ENCODE peak calls at places on chromosomes 2 and 18, in four cellular contexts. C, Q, S and X are unnamed samples.

GRCh38 chr18:35463050-35463449 is 34.7 kb downstream of the INO80C start:
- DNase-seq in C (no peak), Q (no peak), S (no peak), X (no peak)

GRCh38 chr18:76958692-76959341 is 136.5 kb downstream of the ZNF236 start:
- DNase-seq in C (no peak), Q (no peak), S (no peak), X (no peak)

GRCh38 chr2:111219734-111220505 is 99.2 kb downstream of the BCL2L11 start:
- DNase-seq in C (no peak), Q (no peak), S (no peak), X (no peak)

GRCh38 chr2:238784671-238785527 is 63.0 kb upstream of the TWIST2 start:
- DNase-seq in C (peak; percentile 58), Q (peak; percentile 75), S (peak; percentile 60), X (no peak)

GRCh38 chr2:39469807-39470206 is 32.7 kb upstream of the MAP4K3 start:
- DNase-seq in C (no peak), Q (no peak), S (peak; percentile 9), X (no peak)

GRCh38 chr2:33074197-33074596 is 127.4 kb downstream of the LTBP1 start:
- DNase-seq in C (no peak), Q (no peak), S (no peak), X (no peak)

GRCh38 chr2:44950646-44951045 is 9.1 kb downstream of the SIX3 start:
- DNase-seq in C (no peak), Q (no peak), S (no peak), X (no peak)

GRCh38 chr2:238841542-238842181 is 6.2 kb upstream of the TWIST2 start:
- DNase-seq in C (no peak), Q (no peak), S (no peak), X (no peak)

GRCh38 chr2:225207026-225207425 is 164.8 kb upstream of the DOCK10 start:
- DNase-seq in C (no peak), Q (no peak), S (no peak), X (no peak)

GRCh38 chr2:208074610-208075356 is 49.5 kb upstream of the PLEKHM3 start:
- DNase-seq in C (no peak), Q (no peak), S (no peak), X (no peak)

GRCh38 chr2:203656522-203657287 is 49.7 kb upstream of the CD28 start:
- DNase-seq in C (no peak), Q (peak; percentile 79), S (peak; percentile 8), X (peak; percentile 27)

GRCh38 chr2:8202139-8202538 is 479.7 kb upstream of the ID2 start:
- DNase-seq in C (no peak), Q (no peak), S (no peak), X (no peak)

GRCh38 chr18:79567481-79568147 is 112.0 kb upstream of the CTDP1 start:
- DNase-seq in C (peak; percentile 57), Q (peak; percentile 86), S (peak; percentile 58), X (no peak)

GRCh38 chr18:45353530-45353929 is 261.7 kb upstream of the SLC14A2 start:
- DNase-seq in C (no peak), Q (no peak), S (no peak), X (no peak)

GRCh38 chr2:197938555-197938954 is 134.2 kb downstream of the PLCL1 start:
- DNase-seq in C (no peak), Q (no peak), S (no peak), X (no peak)

GRCh38 chr18:470661-471501 is 29.6 kb downstream of the COLEC12 start:
- DNase-seq in C (no peak), Q (no peak), S (no peak), X (no peak)

GRCh38 chr2:46163804-46164569 is 133.2 kb upstream of the EPAS1 start:
- DNase-seq in C (no peak), Q (no peak), S (no peak), X (no peak)

GRCh38 chr2:239302808-239303557 is 97.8 kb downstream of the HDAC4 start:
- DNase-seq in C (no peak), Q (peak; percentile 72), S (no peak), X (no peak)

GRCh38 chr2:107633580-107634147 is 193.0 kb upstream of the RGPD4 start:
- DNase-seq in C (no peak), Q (no peak), S (no peak), X (no peak)

GRCh38 chr18:58990720-58991119 is 126.0 kb downstream of the ZNF532 start:
- DNase-seq in C (no peak), Q (no peak), S (no peak), X (no peak)

GRCh38 chr2:140604096-140604495 is 1526.7 kb downstream of the LRP1B start:
- DNase-seq in C (no peak), Q (no peak), S (no peak), X (no peak)

GRCh38 chr2:157596992-157597681 is 31.5 kb downstream of the ACVR1C start:
- DNase-seq in C (peak; percentile 29), Q (peak; percentile 48), S (peak; percentile 14), X (no peak)

GRCh38 chr2:233356546-233357308 is 2.4 kb downstream of the DGKD start:
- DNase-seq in C (no peak), Q (no peak), S (no peak), X (no peak)

GRCh38 chr2:46297546-46298271 is 502 bp downstream of the EPAS1 start:
- DNase-seq in C (peak; percentile 70), Q (peak; percentile 83), S (peak; percentile 44), X (peak; percentile 20)

GRCh38 chr2:152402780-152403388 is 67.9 kb downstream of the FMNL2 start:
- DNase-seq in C (no peak), Q (no peak), S (no peak), X (no peak)

GRCh38 chr2:120779781-120780283 is 44.2 kb downstream of the GLI2 start:
- DNase-seq in C (peak; percentile 1), Q (no peak), S (no peak), X (no peak)

GRCh38 chr2:118837067-118837466 is 10.4 kb downstream of the EN1 start:
- DNase-seq in C (no peak), Q (no peak), S (no peak), X (no peak)

GRCh38 chr2:118836411-118836930 is 11.0 kb downstream of the EN1 start:
- DNase-seq in C (no peak), Q (no peak), S (no peak), X (no peak)

GRCh38 chr2:118835739-118836410 is 11.6 kb downstream of the EN1 start:
- DNase-seq in C (no peak), Q (no peak), S (peak; percentile 33), X (no peak)

GRCh38 chr2:118838741-118839455 is 8.6 kb downstream of the EN1 start:
- DNase-seq in C (no peak), Q (no peak), S (no peak), X (no peak)

GRCh38 chr2:118837621-118838020 is 9.8 kb downstream of the EN1 start:
- DNase-seq in C (no peak), Q (no peak), S (no peak), X (no peak)
- H3K27me3 ChIP-seq in C (peaks cover 100% of the 10 kb centered on the region), Q (no peaks in the 10 kb centered on the region), S (peaks cover 99% of the 10 kb centered on the region), X (peaks cover 21% of the 10 kb centered on the region)

GRCh38 chr2:37080231-37080630 is 3.9 kb downstream of the HEATR5B start:
- DNase-seq in C (no peak), Q (no peak), S (no peak), X (no peak)

GRCh38 chr2:37085731-37086147 is 1.4 kb downstream of the GPATCH11 start:
- DNase-seq in C (no peak), Q (no peak), S (no peak), X (no peak)

GRCh38 chr2:37083873-37084792 is at the start of the genes GPATCH11 and HEATR5B:
- DNase-seq in C (peak; percentile 93), Q (peak; percentile 95), S (peak; percentile 93), X (peak; percentile 64)

GRCh38 chr2:37080674-37081073 is 3.5 kb downstream of the HEATR5B start:
- DNase-seq in C (no peak), Q (no peak), S (no peak), X (no peak)

GRCh38 chr2:37084797-37085196 is 479 bp downstream of the GPATCH11 start:
- DNase-seq in C (no peak), Q (no peak), S (no peak), X (no peak)
- H3K27ac ChIP-seq in C (peak overlapping the region; percentile 86), Q (no peak overlapping the region), S (no peak overlapping the region), X (peak overlapping the region; percentile 87)

GRCh38 chr18:51953521-51953920 is 386.5 kb upstream of the DCC start:
- DNase-seq in C (no peak), Q (no peak), S (no peak), X (no peak)
- H3K9me3 ChIP-seq in C (no peaks in the 10 kb centered on the region), Q (peaks cover 1% of the 10 kb centered on the region), S (no peaks in the 10 kb centered on the region), X (peaks cover 12% of the 10 kb centered on the region)

GRCh38 chr2:242035858-242036652 is 166.5 kb downstream of the RTP5 start:
- DNase-seq in C (no peak), Q (peak; percentile 39), S (no peak), X (no peak)
- H3K27me3 ChIP-seq in C (no peaks in the 10 kb centered on the region), Q (no peaks in the 10 kb centered on the region), S (no peaks in the 10 kb centered on the region), X (no peaks in the 10 kb centered on the region)